ENCODE peak calls at places on chromosomes 1 and 21, in ten cellular contexts. One of them, this sample, is unnamed.

GRCh38 chr1:30325999-30326398 is 397.4 kb downstream of the MATN1 start:
- DNase-seq in neuronal stem cell: no peak
- DNase-seq in heart right ventricle: no peak
- DNase-seq in fibroblast of lung: no peak
- DNase-seq in choroid plexus epithelial cell: no peak
- DNase-seq in AG09309: no peak
- DNase-seq in LNCaP clone FGC: no peak
- DNase-seq in HAP-1: no peak
- DNase-seq in SK-N-SH: no peak
- DNase-seq in SJSA1: no peak
- DNase-seq in this sample: no peak

GRCh38 chr21:45125347-45125746 is 51.0 kb downstream of the ADARB1 start:
- DNase-seq in neuronal stem cell: no peak
- DNase-seq in heart right ventricle: no peak
- DNase-seq in fibroblast of lung: no peak
- DNase-seq in choroid plexus epithelial cell: no peak
- DNase-seq in AG09309: no peak
- DNase-seq in LNCaP clone FGC: no peak
- DNase-seq in HAP-1: no peak
- DNase-seq in SK-N-SH: no peak
- DNase-seq in SJSA1: no peak
- DNase-seq in this sample: no peak

GRCh38 chr1:4101434-4102150 is 201.5 kb upstream of the C1orf174 start:
- DNase-seq in neuronal stem cell: no peak
- DNase-seq in heart right ventricle: no peak
- DNase-seq in fibroblast of lung: no peak
- DNase-seq in choroid plexus epithelial cell: no peak
- DNase-seq in AG09309: no peak
- DNase-seq in LNCaP clone FGC: no peak
- DNase-seq in HAP-1: no peak
- DNase-seq in SK-N-SH: no peak
- DNase-seq in SJSA1: no peak
- DNase-seq in this sample: no peak

GRCh38 chr1:155933591-155934096 is 569 bp downstream of the KHDC4 start:
- DNase-seq in neuronal stem cell: no peak
- DNase-seq in heart right ventricle: no peak
- DNase-seq in fibroblast of lung: no peak
- DNase-seq in choroid plexus epithelial cell: no peak
- DNase-seq in AG09309: no peak
- DNase-seq in LNCaP clone FGC: no peak
- DNase-seq in HAP-1: no peak
- DNase-seq in SK-N-SH: peak
- DNase-seq in SJSA1: no peak
- DNase-seq in this sample: no peak

GRCh38 chr1:243496173-243496553 is 240.3 kb downstream of the SDCCAG8 start:
- DNase-seq in neuronal stem cell: no peak
- DNase-seq in heart right ventricle: no peak
- DNase-seq in fibroblast of lung: peak
- DNase-seq in choroid plexus epithelial cell: no peak
- DNase-seq in AG09309: no peak
- DNase-seq in LNCaP clone FGC: no peak
- DNase-seq in HAP-1: no peak
- DNase-seq in SK-N-SH: no peak
- DNase-seq in SJSA1: no peak
- DNase-seq in this sample: no peak

GRCh38 chr1:105793541-105794146 is 1262.8 kb upstream of the PRMT6 start:
- DNase-seq in neuronal stem cell: peak
- DNase-seq in heart right ventricle: no peak
- DNase-seq in fibroblast of lung: peak
- DNase-seq in choroid plexus epithelial cell: peak
- DNase-seq in AG09309: no peak
- DNase-seq in LNCaP clone FGC: peak
- DNase-seq in HAP-1: peak
- DNase-seq in SK-N-SH: peak
- DNase-seq in SJSA1: no peak
- DNase-seq in this sample: no peak

GRCh38 chr1:43269627-43270375 is at the start of gene TMEM125:
- DNase-seq in neuronal stem cell: no peak
- DNase-seq in heart right ventricle: no peak
- DNase-seq in fibroblast of lung: no peak
- DNase-seq in choroid plexus epithelial cell: no peak
- DNase-seq in AG09309: no peak
- DNase-seq in LNCaP clone FGC: peak
- DNase-seq in HAP-1: no peak
- DNase-seq in SK-N-SH: peak
- DNase-seq in SJSA1: no peak
- DNase-seq in this sample: no peak

GRCh38 chr1:245856944-245857531 is 650.0 kb downstream of the SMYD3 start:
- DNase-seq in neuronal stem cell: no peak
- DNase-seq in heart right ventricle: no peak
- DNase-seq in fibroblast of lung: peak
- DNase-seq in choroid plexus epithelial cell: peak
- DNase-seq in AG09309: peak
- DNase-seq in LNCaP clone FGC: no peak
- DNase-seq in HAP-1: no peak
- DNase-seq in SK-N-SH: no peak
- DNase-seq in SJSA1: no peak
- DNase-seq in this sample: no peak

GRCh38 chr1:103461171-103462105 is 64.1 kb upstream of the RNPC3 start:
- DNase-seq in neuronal stem cell: no peak
- DNase-seq in heart right ventricle: no peak
- DNase-seq in fibroblast of lung: peak
- DNase-seq in choroid plexus epithelial cell: peak
- DNase-seq in AG09309: no peak
- DNase-seq in LNCaP clone FGC: no peak
- DNase-seq in HAP-1: peak
- DNase-seq in SK-N-SH: peak
- DNase-seq in SJSA1: no peak
- DNase-seq in this sample: no peak

GRCh38 chr1:199018471-199019135 is 379.8 kb downstream of the PTPRC start:
- DNase-seq in neuronal stem cell: no peak
- DNase-seq in heart right ventricle: no peak
- DNase-seq in fibroblast of lung: no peak
- DNase-seq in choroid plexus epithelial cell: no peak
- DNase-seq in AG09309: no peak
- DNase-seq in LNCaP clone FGC: no peak
- DNase-seq in HAP-1: no peak
- DNase-seq in SK-N-SH: no peak
- DNase-seq in SJSA1: no peak
- DNase-seq in this sample: no peak
- H3K4me3 ChIP-seq in neuronal stem cell: no peak
- H3K4me3 ChIP-seq in heart right ventricle: no peak
- H3K4me3 ChIP-seq in fibroblast of lung: no peak
- H3K4me3 ChIP-seq in choroid plexus epithelial cell: no peak
- H3K4me3 ChIP-seq in AG09309: no peak
- H3K4me3 ChIP-seq in LNCaP clone FGC: no peak
- H3K4me3 ChIP-seq in HAP-1: no peak
- H3K4me3 ChIP-seq in SK-N-SH: no peak
- H3K4me3 ChIP-seq in SJSA1: no peak
- H3K4me3 ChIP-seq in this sample: no peak

DNA sequence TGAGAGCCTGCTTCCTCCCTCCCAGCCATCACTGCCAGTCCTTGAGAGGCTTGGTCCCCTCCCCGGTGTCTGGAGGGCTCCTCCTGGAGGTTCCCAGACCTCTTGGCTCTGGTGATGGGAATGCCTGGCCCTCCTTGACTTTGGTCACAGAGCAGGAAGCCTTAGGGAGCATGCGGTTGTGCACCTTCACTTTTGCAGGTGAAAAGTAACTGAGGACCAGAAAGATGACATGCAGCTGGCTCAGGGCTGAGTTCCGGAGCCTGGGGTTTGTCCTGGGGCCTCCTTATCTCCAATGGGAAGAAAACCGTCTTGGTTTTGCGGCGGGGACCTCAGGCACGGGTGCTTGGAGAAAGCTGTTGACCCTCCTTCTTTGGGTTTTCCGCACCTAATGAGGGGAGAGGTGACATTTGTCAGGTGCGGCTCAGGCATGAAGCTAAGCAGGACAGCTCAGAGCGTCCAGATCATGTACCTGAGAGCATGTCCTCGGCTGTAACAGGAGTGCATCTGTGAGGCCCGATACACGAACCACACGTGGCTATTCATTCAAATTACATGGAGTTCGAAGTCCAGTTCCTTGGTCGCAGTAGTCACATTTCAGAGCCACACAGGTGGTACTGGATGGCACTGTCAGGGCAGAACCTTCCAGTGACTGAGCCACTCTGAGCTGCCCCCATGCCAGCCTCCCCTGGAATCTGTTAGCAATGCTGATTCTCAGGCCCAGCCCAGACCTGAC is 608 bp upstream of the MX2 start:
- DNase-seq in neuronal stem cell: no peak
- DNase-seq in heart right ventricle: no peak
- DNase-seq in fibroblast of lung: no peak
- DNase-seq in choroid plexus epithelial cell: no peak
- DNase-seq in AG09309: no peak
- DNase-seq in LNCaP clone FGC: no peak
- DNase-seq in HAP-1: no peak
- DNase-seq in SK-N-SH: no peak
- DNase-seq in SJSA1: no peak
- DNase-seq in this sample: no peak
- H3K4me3 ChIP-seq in neuronal stem cell: no peak
- H3K4me3 ChIP-seq in heart right ventricle: peak
- H3K4me3 ChIP-seq in fibroblast of lung: no peak
- H3K4me3 ChIP-seq in choroid plexus epithelial cell: no peak
- H3K4me3 ChIP-seq in AG09309: no peak
- H3K4me3 ChIP-seq in LNCaP clone FGC: no peak
- H3K4me3 ChIP-seq in HAP-1: no peak
- H3K4me3 ChIP-seq in SK-N-SH: no peak
- H3K4me3 ChIP-seq in SJSA1: no peak
- H3K4me3 ChIP-seq in this sample: no peak

DNA sequence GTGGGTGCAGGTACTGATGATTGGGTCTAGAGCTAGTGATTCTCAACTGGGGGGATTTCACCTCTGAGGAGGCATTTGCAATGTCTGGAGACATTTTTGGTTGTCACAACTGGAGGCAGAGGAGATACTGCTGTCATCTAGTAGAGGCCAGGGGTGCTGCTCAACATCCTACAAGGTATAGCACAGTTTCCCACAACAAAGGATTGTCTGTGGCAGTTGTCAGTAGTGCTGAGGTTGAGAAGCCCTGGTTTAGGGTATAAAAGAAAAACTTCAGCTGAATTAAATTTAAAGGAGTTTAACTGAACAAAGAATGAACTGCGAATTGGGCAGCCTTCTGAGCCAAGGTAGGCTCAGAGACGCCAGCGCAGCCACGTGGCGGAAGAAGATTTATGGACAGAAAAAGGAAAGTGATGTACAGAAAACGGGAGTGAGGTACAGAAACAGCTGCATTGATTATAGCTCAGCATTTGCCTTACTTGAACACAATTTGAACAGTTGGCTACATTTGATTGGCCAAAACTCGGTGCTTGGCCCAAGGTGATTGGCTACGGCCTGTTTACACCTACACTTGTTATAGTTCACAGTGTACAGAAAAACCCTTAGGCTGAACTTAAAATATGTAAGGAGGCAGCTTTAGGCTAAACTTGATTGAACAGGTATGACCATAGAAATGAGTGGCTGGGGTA is 40.4 kb downstream of the MPZL1 start:
- DNase-seq in neuronal stem cell: no peak
- DNase-seq in heart right ventricle: no peak
- DNase-seq in fibroblast of lung: no peak
- DNase-seq in choroid plexus epithelial cell: no peak
- DNase-seq in AG09309: no peak
- DNase-seq in LNCaP clone FGC: no peak
- DNase-seq in HAP-1: no peak
- DNase-seq in SK-N-SH: no peak
- DNase-seq in SJSA1: no peak
- DNase-seq in this sample: no peak
- H3K4me3 ChIP-seq in neuronal stem cell: no peak
- H3K4me3 ChIP-seq in heart right ventricle: no peak
- H3K4me3 ChIP-seq in fibroblast of lung: no peak
- H3K4me3 ChIP-seq in choroid plexus epithelial cell: no peak
- H3K4me3 ChIP-seq in AG09309: no peak
- H3K4me3 ChIP-seq in LNCaP clone FGC: no peak
- H3K4me3 ChIP-seq in HAP-1: no peak
- H3K4me3 ChIP-seq in SK-N-SH: no peak
- H3K4me3 ChIP-seq in SJSA1: no peak
- H3K4me3 ChIP-seq in this sample: no peak

DNA sequence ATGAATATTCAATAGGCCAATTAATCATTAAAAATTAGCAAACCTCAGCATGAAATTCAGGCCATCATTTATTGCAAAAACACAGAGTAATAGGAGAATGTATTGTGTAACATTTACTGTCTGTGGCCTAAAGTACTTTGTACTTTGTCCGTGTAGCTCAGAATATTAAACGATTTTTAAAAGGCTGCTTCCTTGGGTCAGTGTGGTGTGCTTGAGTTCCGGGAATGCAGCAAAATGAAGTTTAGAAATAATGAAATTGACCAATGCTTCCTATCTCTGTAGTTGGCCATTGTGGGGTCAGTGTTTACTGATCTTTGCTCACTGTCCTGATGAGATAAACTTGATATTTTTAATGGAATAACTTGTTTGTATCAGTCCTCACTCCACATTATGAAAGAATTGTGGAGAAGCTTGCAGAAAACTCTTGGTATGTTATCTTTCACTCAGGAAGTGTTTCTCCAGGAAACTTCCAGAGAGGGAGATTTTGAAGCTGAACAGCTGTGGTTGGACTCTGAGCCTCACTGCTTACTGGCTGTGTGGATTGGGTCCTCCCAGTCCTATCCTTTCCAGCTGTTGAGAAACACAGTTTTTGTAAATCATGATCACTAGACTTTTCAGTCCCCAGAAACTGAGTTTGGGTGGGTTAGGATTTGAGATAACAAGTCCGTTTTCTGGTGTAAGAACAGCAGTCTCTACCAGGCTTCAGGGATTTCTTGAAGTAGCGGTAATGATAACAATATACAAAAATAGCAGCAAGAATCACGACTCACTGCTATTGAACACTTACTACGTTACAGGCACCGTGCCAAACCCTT is 19.2 kb upstream of the MTARC1 start:
- DNase-seq in neuronal stem cell: no peak
- DNase-seq in heart right ventricle: peak
- DNase-seq in fibroblast of lung: peak
- DNase-seq in choroid plexus epithelial cell: peak
- DNase-seq in AG09309: no peak
- DNase-seq in LNCaP clone FGC: no peak
- DNase-seq in HAP-1: no peak
- DNase-seq in SK-N-SH: no peak
- DNase-seq in SJSA1: no peak
- DNase-seq in this sample: no peak
- H3K4me3 ChIP-seq in neuronal stem cell: no peak
- H3K4me3 ChIP-seq in heart right ventricle: no peak
- H3K4me3 ChIP-seq in fibroblast of lung: no peak
- H3K4me3 ChIP-seq in choroid plexus epithelial cell: no peak
- H3K4me3 ChIP-seq in AG09309: no peak
- H3K4me3 ChIP-seq in LNCaP clone FGC: no peak
- H3K4me3 ChIP-seq in HAP-1: no peak
- H3K4me3 ChIP-seq in SK-N-SH: no peak
- H3K4me3 ChIP-seq in SJSA1: no peak
- H3K4me3 ChIP-seq in this sample: no peak

GRCh38 chr1:108947871-108948525 is 15.3 kb downstream of the CLCC1 start:
- DNase-seq in neuronal stem cell: no peak
- DNase-seq in heart right ventricle: no peak
- DNase-seq in fibroblast of lung: peak
- DNase-seq in choroid plexus epithelial cell: peak
- DNase-seq in AG09309: no peak
- DNase-seq in LNCaP clone FGC: no peak
- DNase-seq in HAP-1: no peak
- DNase-seq in SK-N-SH: no peak
- DNase-seq in SJSA1: no peak
- DNase-seq in this sample: no peak
- H3K4me3 ChIP-seq in neuronal stem cell: no peak
- H3K4me3 ChIP-seq in heart right ventricle: no peak
- H3K4me3 ChIP-seq in fibroblast of lung: peak
- H3K4me3 ChIP-seq in choroid plexus epithelial cell: peak
- H3K4me3 ChIP-seq in AG09309: no peak
- H3K4me3 ChIP-seq in LNCaP clone FGC: peak
- H3K4me3 ChIP-seq in HAP-1: no peak
- H3K4me3 ChIP-seq in SK-N-SH: no peak
- H3K4me3 ChIP-seq in SJSA1: no peak
- H3K4me3 ChIP-seq in this sample: no peak

This sample was measured in heart left ventricle.